ENCODE peak calls at places on chromosomes 4 and X, in seven cellular contexts. P is breast epithelium, G is neural progenitor cell, R is HCT116, K is tibial nerve, F is GM12878, Y is Karpas-422. S is an unnamed sample.

GRCh38 chrX:80223922-80224579 is 196.2 kb upstream of the TENT5D start:
- DNase-seq in G (peak), P (no peak), R (no peak), F (no peak), K (no peak), Y (no peak), S (no peak)

GRCh38 chr4:4672397-4672796 is 130.5 kb upstream of the STX18 start:
- DNase-seq in R (no peak), Y (no peak), G (no peak), K (no peak), P (no peak), F (no peak), S (no peak)

GRCh38 chrX:123590842-123591491 is 141.9 kb downstream of the THOC2 start:
- DNase-seq in K (no peak), G (no peak), R (no peak), P (no peak), Y (no peak), F (peak), S (no peak)

GRCh38 chr4:1799364-1799996 is 6.4 kb downstream of the FGFR3 start:
- DNase-seq in F (no peak), P (no peak), Y (no peak), R (no peak), G (no peak), K (no peak), S (no peak)

GRCh38 chr4:169314906-169315305 is 44.1 kb upstream of the SH3RF1 start:
- DNase-seq in G (no peak), R (peak), F (no peak), K (peak), P (peak), Y (no peak), S (peak)

GRCh38 chr4:182192511-182193181 is 50.6 kb upstream of the TENM3 start:
- DNase-seq in Y (no peak), R (no peak), F (no peak), P (no peak), G (no peak), K (no peak), S (no peak)

GRCh38 chrX:119466970-119467369 is 1.3 kb upstream of the SLC25A5 start:
- DNase-seq in K (no peak), Y (no peak), R (no peak), P (no peak), F (no peak), G (no peak), S (no peak)

GRCh38 chrX:72069380-72070160 is 62.1 kb downstream of the RTL5 start:
- DNase-seq in R (no peak), K (no peak), P (no peak), G (no peak), Y (no peak), F (no peak), S (no peak)

GRCh38 chr4:174494146-174494545 is 28.1 kb downstream of the HPGD start:
- DNase-seq in R (no peak), Y (no peak), K (no peak), P (no peak), F (no peak), G (no peak), S (no peak)

GRCh38 chrX:47751670-47752069 is 85.0 kb upstream of the ZNF81 start:
- DNase-seq in R (peak), P (no peak), K (no peak), Y (peak), F (no peak), G (peak), S (no peak)

GRCh38 chr4:151356510-151356909 is 31.1 kb upstream of the SH3D19 start:
- DNase-seq in F (no peak), P (no peak), Y (no peak), R (peak), K (no peak), G (no peak), S (no peak)

GRCh38 chr4:123599920-123600394 is 203.4 kb downstream of the SPRY1 start:
- DNase-seq in P (peak), R (no peak), K (peak), G (peak), F (peak), Y (no peak), S (peak)

GRCh38 chrX:31392541-31392940 is 320.7 kb upstream of the FTHL17 start:
- DNase-seq in Y (no peak), K (no peak), F (no peak), P (no peak), R (no peak), G (no peak), S (no peak)

GRCh38 chrX:48761674-48762471 is at the start of gene GLOD5:
- DNase-seq in F (no peak), Y (peak), G (peak), R (peak), P (peak), K (no peak), S (no peak)

GRCh38 chr4:119046263-119046662 is 89.4 kb upstream of the MYOZ2 start:
- DNase-seq in Y (no peak), F (no peak), G (no peak), K (no peak), R (no peak), P (no peak), S (peak)

GRCh38 chrX:110056419-110056818 is 53.5 kb downstream of the TMEM164 start:
- DNase-seq in P (no peak), K (no peak), Y (no peak), R (no peak), F (no peak), G (no peak), S (no peak)

GRCh38 chr4:2377241-2377640 is 41.2 kb downstream of the ZFYVE28 start:
- DNase-seq in K (no peak), F (no peak), G (no peak), Y (no peak), P (no peak), R (no peak), S (no peak)

GRCh38 chr4:7710126-7710525 is 229.5 kb downstream of the AFAP1 start:
- DNase-seq in F (no peak), Y (no peak), G (no peak), K (no peak), P (no peak), R (no peak), S (no peak)

GRCh38 chrX:136659174-136659573 is 11.2 kb downstream of the CD40LG start:
- DNase-seq in R (no peak), P (no peak), K (no peak), G (no peak), F (no peak), Y (no peak), S (no peak)

GRCh38 chr4:63212075-63212474 is 1197.2 kb downstream of the TECRL start:
- DNase-seq in K (no peak), F (no peak), Y (no peak), P (no peak), R (no peak), G (no peak), S (no peak)

GRCh38 chr4:60216752-60217151 is 983.4 kb upstream of the ADGRL3 start:
- DNase-seq in G (no peak), K (no peak), Y (no peak), F (no peak), R (no peak), P (no peak), S (no peak)

GRCh38 chr4:95095352-95095974 is 337.7 kb downstream of the BMPR1B start:
- DNase-seq in Y (peak), F (no peak), R (peak), G (peak), K (no peak), P (no peak), S (no peak)

GRCh38 chr4:125315571-125316390 is 1.0 kb downstream of the FAT4 start:
- DNase-seq in P (no peak), R (no peak), K (peak), F (no peak), Y (no peak), G (peak), S (no peak)

GRCh38 chr4:168527560-168527959 is 30.7 kb downstream of the PALLD start:
- DNase-seq in Y (no peak), R (no peak), G (no peak), K (no peak), F (no peak), P (no peak), S (no peak)

GRCh38 chr4:26388671-26389070 is 67.9 kb downstream of the RBPJ start:
- DNase-seq in G (no peak), K (no peak), F (no peak), Y (no peak), P (no peak), R (no peak), S (no peak)

GRCh38 chr4:123446791-123447474 is 50.3 kb downstream of the SPRY1 start:
- DNase-seq in Y (peak), G (no peak), F (no peak), P (no peak), K (no peak), R (no peak), S (no peak)

GRCh38 chr4:148164529-148164928 is 277.7 kb downstream of the NR3C2 start:
- DNase-seq in Y (no peak), P (no peak), F (no peak), G (no peak), K (no peak), R (no peak), S (no peak)
- H3K27ac ChIP-seq in Y (no peak), P (no peak), F (no peak), G (no peak), K (no peak), R (no peak), S (no peak)

DNA sequence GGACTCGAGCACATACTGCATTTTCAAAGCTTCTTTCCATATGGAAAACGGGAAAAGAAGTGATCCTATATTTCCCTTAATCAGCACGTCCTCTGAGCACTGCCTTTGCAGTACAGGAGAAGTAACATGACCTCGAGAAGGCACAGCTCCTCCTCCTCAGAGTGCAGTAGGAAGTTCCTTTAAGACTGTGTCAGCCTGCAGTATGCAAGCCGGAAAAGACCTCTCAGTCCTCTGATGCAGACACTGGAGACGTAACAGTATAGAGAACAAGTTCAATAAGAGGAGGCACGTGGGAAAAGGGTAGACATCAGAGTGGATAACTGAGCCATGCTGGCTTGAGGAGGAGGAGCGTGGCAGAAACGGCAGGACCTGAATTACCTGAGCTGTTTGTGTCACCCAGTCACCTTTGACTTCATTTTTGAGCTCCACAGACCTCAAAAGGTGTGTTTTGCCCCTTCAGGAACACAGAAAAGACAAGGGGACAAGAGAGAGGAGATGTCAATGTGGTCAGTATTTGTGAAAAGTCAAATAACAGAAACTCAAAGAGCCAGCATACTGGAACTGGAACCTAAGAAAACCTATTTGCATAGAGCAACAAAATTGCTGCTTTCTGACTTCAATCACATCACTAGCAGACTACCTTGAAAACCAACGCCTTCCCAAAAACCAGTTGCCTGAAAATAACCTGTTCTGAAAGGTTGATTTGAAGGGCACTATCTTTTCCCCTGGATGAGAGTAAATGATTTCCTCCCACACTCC is 20.8 kb downstream of the IRF2 start:
- DNase-seq in Y (peak), R (no peak), P (no peak), K (peak), F (no peak), G (peak), S (no peak)
- H3K4me3 ChIP-seq in Y (peak), R (no peak), P (no peak), K (no peak), F (peak), G (no peak), S (no peak)

GRCh38 chr4:171639540-171639939 is 173.7 kb upstream of the GALNTL6 start:
- DNase-seq in P (no peak), R (no peak), F (peak), Y (no peak), G (no peak), K (no peak), S (no peak)
- H3K27ac ChIP-seq in P (no peak), R (no peak), F (peak), Y (no peak), G (no peak), K (no peak), S (no peak)

DNA sequence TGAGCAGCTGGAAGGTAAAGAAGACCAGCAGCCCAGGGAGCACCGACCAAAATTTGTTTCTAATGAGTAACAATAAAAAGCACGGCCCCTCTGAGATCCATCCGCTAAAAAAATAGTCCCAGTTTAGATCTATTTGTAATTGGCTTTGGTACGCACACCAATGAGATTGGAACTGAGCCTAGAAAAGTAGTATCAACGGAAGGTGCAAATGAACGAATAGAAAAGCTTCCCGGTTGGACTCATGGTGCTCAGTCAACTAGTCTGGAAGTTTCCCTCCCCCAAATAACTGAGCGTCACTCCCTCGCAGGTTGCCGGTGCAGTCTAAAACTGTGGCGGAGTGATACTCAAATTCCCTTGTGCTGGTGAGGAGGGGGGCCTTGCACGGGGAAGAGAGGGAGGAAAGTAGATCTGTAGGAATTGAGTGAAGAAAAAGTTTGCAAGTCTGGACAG is at the start of gene COL4A5:
- DNase-seq in P (peak), F (no peak), G (peak), R (peak), Y (no peak), K (peak), S (peak)
- H3K4me3 ChIP-seq in P (peak), F (no peak), G (peak), R (peak), Y (no peak), K (peak), S (peak)

GRCh38 chr4:185805979-185806378 is 6.0 kb downstream of the SORBS2 start:
- DNase-seq in F (no peak), K (no peak), P (no peak), G (peak), Y (no peak), R (no peak), S (no peak)
- H3K27ac ChIP-seq in F (no peak), K (no peak), P (no peak), G (no peak), Y (no peak), R (no peak), S (no peak)

DNA sequence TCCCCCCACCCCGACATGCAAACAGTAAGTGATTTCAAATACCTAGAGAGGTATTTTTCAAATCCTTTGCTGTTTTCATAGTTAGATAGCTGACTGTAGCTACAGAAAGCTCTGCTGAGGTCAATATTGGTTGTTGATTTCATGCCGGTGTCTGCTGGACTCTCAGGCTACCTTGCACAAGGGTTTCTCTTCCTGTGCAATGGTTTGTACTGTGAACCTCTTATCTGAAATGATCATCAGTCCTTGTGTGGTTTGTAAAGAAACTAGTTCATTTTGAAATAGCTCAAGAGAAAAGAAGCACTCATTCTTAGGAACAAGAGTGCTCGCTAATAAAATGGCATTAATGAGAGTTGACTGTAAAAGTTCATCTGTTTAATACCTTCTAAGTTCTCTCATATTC is 2.1 kb downstream of the MTM1 start:
- DNase-seq in R (no peak), G (no peak), F (no peak), K (no peak), P (no peak), Y (no peak), S (no peak)
- H3K4me3 ChIP-seq in R (no peak), G (no peak), F (peak), K (no peak), P (no peak), Y (no peak), S (no peak)

GRCh38 chrX:39857780-39858179 is 240.0 kb downstream of the BCOR start:
- DNase-seq in F (no peak), P (no peak), G (no peak), R (no peak), K (no peak), Y (no peak), S (no peak)

GRCh38 chrX:39855748-39856129 is 242.0 kb downstream of the BCOR start:
- DNase-seq in R (peak), G (no peak), K (no peak), Y (peak), P (no peak), F (peak), S (no peak)

GRCh38 chrX:39854772-39855747 is 242.7 kb downstream of the BCOR start:
- DNase-seq in K (no peak), P (no peak), R (no peak), F (peak), Y (no peak), G (no peak), S (no peak)

GRCh38 chrX:39853417-39853816 is 244.3 kb downstream of the BCOR start:
- DNase-seq in G (no peak), Y (no peak), K (no peak), P (no peak), R (no peak), F (no peak), S (no peak)

GRCh38 chrX:39856472-39857121 is 241.2 kb downstream of the BCOR start:
- DNase-seq in K (no peak), Y (no peak), F (no peak), P (no peak), G (no peak), R (no peak), S (no peak)
- H3K27ac ChIP-seq in K (no peak), Y (no peak), F (peak), P (no peak), G (no peak), R (no peak), S (no peak)

GRCh38 chrX:55142919-55143310 is 54.1 kb downstream of the PAGE2 start:
- DNase-seq in K (no peak), G (no peak), F (no peak), Y (no peak), R (no peak), P (no peak), S (no peak)

GRCh38 chrX:55143621-55144020 is 54.8 kb downstream of the PAGE2 start:
- DNase-seq in R (no peak), P (no peak), F (no peak), Y (no peak), K (no peak), G (no peak), S (no peak)

GRCh38 chrX:55144697-55145096 is 55.9 kb downstream of the PAGE2 start:
- DNase-seq in G (no peak), R (no peak), F (no peak), P (no peak), Y (no peak), K (no peak), S (no peak)

GRCh38 chrX:55142206-55142918 is 53.5 kb downstream of the PAGE2 start:
- DNase-seq in P (no peak), R (no peak), G (no peak), Y (no peak), F (no peak), K (no peak), S (no peak)
- H3K4me3 ChIP-seq in P (no peak), R (no peak), G (no peak), Y (no peak), F (no peak), K (no peak), S (no peak)

GRCh38 chrX:29911673-29912072 is 303.7 kb upstream of the MAGEB2 start:
- DNase-seq in Y (no peak), G (no peak), F (no peak), P (no peak), K (no peak), R (no peak), S (no peak)
- H3K27ac ChIP-seq in Y (no peak), G (no peak), F (no peak), P (no peak), K (no peak), R (no peak), S (no peak)